ENCODE peak calls at places on chromosomes 6 and 20, in seven cellular contexts. U, V, A, I, Z, H and W are unnamed samples.

GRCh38 chr6:101614774-101615173 is 221.3 kb downstream of the GRIK2 start:
- DNase-seq in I (no peak), V (peak; percentile 61), H (no peak), Z (no peak), U (peak; percentile 87), A (peak; percentile 85), W (no peak)

GRCh38 chr6:137806914-137807682 is 60.0 kb upstream of the TNFAIP3 start:
- DNase-seq in I (no peak), A (no peak), H (no peak), Z (no peak), V (no peak), U (no peak), W (no peak)

GRCh38 chr6:6218246-6219085 is 102.0 kb downstream of the F13A1 start:
- DNase-seq in A (no peak), I (no peak), V (no peak), U (no peak), H (no peak), Z (no peak), W (no peak)

GRCh38 chr6:158358450-158359077 is 46.3 kb downstream of the TULP4 start:
- DNase-seq in U (no peak), H (no peak), Z (no peak), A (no peak), I (peak; percentile 50), V (no peak), W (no peak)

GRCh38 chr6:130018830-130019795 is 732 bp downstream of the L3MBTL3 start:
- DNase-seq in Z (peak; percentile 24), H (peak; percentile 66), V (no peak), A (no peak), I (peak; percentile 49), U (peak; percentile 56), W (no peak)

GRCh38 chr6:72825265-72825918 is 203.5 kb downstream of the KCNQ5 start:
- DNase-seq in I (no peak), Z (no peak), A (no peak), V (no peak), H (no peak), U (no peak), W (no peak)

GRCh38 chr6:111011360-111012142 is 29.7 kb downstream of the RPF2 start:
- DNase-seq in Z (no peak), A (peak; percentile 19), I (no peak), U (peak; percentile 64), H (no peak), V (no peak), W (no peak)

GRCh38 chr6:157225575-157225995 is 97.7 kb downstream of the TMEM242 start:
- DNase-seq in H (no peak), A (no peak), U (no peak), I (no peak), V (no peak), Z (no peak), W (peak; percentile 48)

GRCh38 chr20:25044660-25045342 is 13.1 kb downstream of the ACSS1 start:
- DNase-seq in H (peak; percentile 64), V (no peak), A (no peak), Z (no peak), U (no peak), I (no peak), W (no peak)

GRCh38 chr20:21104466-21104761 is 1.7 kb downstream of the LINC00237 start:
- DNase-seq in U (peak; percentile 67), H (no peak), A (no peak), V (no peak), I (no peak), Z (no peak), W (no peak)

GRCh38 chr6:157982297-157982579 is 575 bp downstream of the SYNJ2 start:
- DNase-seq in U (peak; percentile 86), Z (peak; percentile 53), A (no peak), V (no peak), I (peak; percentile 71), H (peak; percentile 73), W (peak; percentile 52)

GRCh38 chr6:133951227-133951626 is 1.8 kb upstream of the TBPL1 start:
- DNase-seq in Z (no peak), U (no peak), H (no peak), A (no peak), I (no peak), V (no peak), W (no peak)

GRCh38 chr6:133953634-133954415 is 801 bp downstream of the TBPL1 start:
- DNase-seq in U (peak; percentile 34), A (no peak), I (no peak), Z (peak; percentile 13), V (no peak), H (no peak), W (no peak)

GRCh38 chr6:133952815-133953633 is at the start of gene TBPL1:
- DNase-seq in U (peak; percentile 97), I (peak; percentile 91), A (peak; percentile 91), Z (peak; percentile 94), V (peak; percentile 86), H (peak; percentile 96), W (peak; percentile 91)

GRCh38 chr6:133955136-133955576 is 2.1 kb downstream of the TBPL1 start:
- DNase-seq in U (no peak), I (no peak), Z (no peak), H (no peak), A (no peak), V (no peak), W (no peak)

DNA sequence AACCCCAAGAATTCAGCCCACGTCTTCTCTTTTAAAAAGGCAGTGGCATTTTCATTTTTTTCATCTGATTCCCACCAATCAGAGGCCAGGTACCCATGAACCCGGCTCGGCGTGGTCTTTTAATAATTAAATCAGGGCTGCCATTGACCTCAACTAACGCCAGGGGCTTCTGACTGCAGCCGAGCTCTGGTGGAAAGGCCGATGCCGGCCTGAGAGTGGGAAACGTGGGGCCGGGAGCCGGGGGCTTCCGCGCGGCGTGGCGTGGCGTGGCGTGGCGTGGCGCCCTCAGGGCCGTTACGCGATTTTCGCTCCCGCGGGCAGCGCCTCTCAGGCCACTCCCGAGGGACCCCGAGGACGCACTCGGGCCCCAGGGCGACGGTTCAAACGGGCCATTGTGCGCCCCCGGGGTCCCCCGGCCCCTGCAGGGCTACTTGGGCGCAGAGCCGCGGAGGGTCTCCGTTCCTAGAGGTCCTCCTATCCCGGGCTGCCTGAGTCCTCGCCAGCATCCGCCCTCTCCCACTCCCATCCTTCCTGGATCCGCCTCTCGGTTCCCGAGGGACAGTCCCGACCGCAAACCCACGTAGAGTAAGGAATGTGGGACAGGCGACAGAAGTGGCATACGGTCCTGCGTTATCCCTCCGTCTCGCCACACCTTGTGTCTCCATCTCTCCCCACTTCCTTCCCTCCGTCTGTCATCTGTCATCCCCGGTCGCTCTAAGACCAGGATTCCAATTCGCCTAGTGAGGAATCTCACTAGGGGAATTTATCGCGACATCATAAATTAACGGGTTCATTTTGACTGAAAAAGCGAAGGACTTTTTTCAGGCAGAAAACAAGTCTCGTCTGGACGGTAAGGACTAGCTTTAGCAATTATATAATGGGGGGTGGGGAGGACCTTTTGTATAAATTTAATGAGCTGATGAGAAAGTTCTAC is 876 bp upstream of the TBPL1 start:
- DNase-seq in U (peak; percentile 79), V (no peak), A (peak; percentile 49), I (peak; percentile 53), H (peak; percentile 79), Z (peak; percentile 59), W (no peak)
- TF ChIP-seq POLR2AphosphoS5 in U (no peak), V (no peak), A (no peak), I (no peak), H (no peak), Z (peak; percentile 19), W (peak; percentile 28)

GRCh38 chr20:23063573-23063972 is 14.1 kb upstream of the THBD start:
- DNase-seq in V (no peak), I (no peak), A (no peak), U (no peak), Z (no peak), H (no peak), W (no peak)

GRCh38 chr20:23060629-23061028 is 11.2 kb upstream of the THBD start:
- DNase-seq in A (no peak), I (no peak), H (no peak), V (no peak), U (no peak), Z (no peak), W (no peak)

GRCh38 chr20:23062632-23063031 is 13.2 kb upstream of the THBD start:
- DNase-seq in A (no peak), H (no peak), U (no peak), Z (no peak), I (no peak), V (no peak), W (no peak)

GRCh38 chr20:23061262-23061661 is 11.8 kb upstream of the THBD start:
- DNase-seq in U (no peak), I (no peak), V (no peak), H (no peak), A (no peak), Z (no peak), W (no peak)

GRCh38 chr20:23061713-23062561 is 12.5 kb upstream of the THBD start:
- DNase-seq in I (no peak), A (no peak), H (peak; percentile 78), V (no peak), Z (no peak), U (peak; percentile 78), W (no peak)
- H3K27ac ChIP-seq in I (peak overlapping the region; percentile 41), A (no peak overlapping the region), H (peak overlapping the region; percentile 51), V (peak overlapping the region; percentile 4), Z (no peak overlapping the region), U (no peak overlapping the region), W (no peak overlapping the region)

GRCh38 chr6:127303917-127304316 is 37.3 kb downstream of the RNF146 start:
- DNase-seq in V (no peak), U (no peak), I (no peak), H (no peak), A (no peak), Z (no peak), W (no peak)

GRCh38 chr6:127299522-127300240 is 33.0 kb downstream of the RNF146 start:
- DNase-seq in I (no peak), V (no peak), U (no peak), A (no peak), H (no peak), Z (no peak), W (no peak)

GRCh38 chr6:127300411-127300810 is 33.7 kb downstream of the RNF146 start:
- DNase-seq in V (peak; percentile 27), I (no peak), U (peak; percentile 55), Z (no peak), A (no peak), H (no peak), W (no peak)

GRCh38 chr6:127302728-127303675 is 36.3 kb downstream of the RNF146 start:
- DNase-seq in I (peak; percentile 44), U (peak; percentile 49), V (no peak), H (no peak), Z (peak; percentile 31), A (peak; percentile 16), W (no peak)

GRCh38 chr6:127301199-127301700 is 34.6 kb downstream of the RNF146 start:
- DNase-seq in I (no peak), H (no peak), A (no peak), Z (no peak), U (no peak), V (no peak), W (no peak)
- TF ChIP-seq POLR2AphosphoS5 in I (no peak), H (no peak), A (no peak), Z (no peak), U (no peak), V (no peak), W (no peak)

GRCh38 chr6:90712165-90712564 is 125.3 kb upstream of the MAP3K7 start:
- DNase-seq in A (no peak), V (no peak), U (no peak), Z (no peak), I (no peak), H (no peak), W (no peak)
- H3K27ac ChIP-seq in A (no peak overlapping the region), V (no peak overlapping the region), U (no peak overlapping the region), Z (no peak overlapping the region), I (no peak overlapping the region), H (no peak overlapping the region), W (no peak overlapping the region)